ENCODE peak calls at places on chromosome 16, in ten cellular contexts. J is Ammon's horn, N is left ventricle myocardium superior, M is WTC11, V is DMS 273 treated with DMSO at 0.1 percent for 48 hours, U is A172, A is fibroblast of gingiva, C is IMR-90, S is Daoy, G is cardiac fibroblast. W is an unnamed sample.

GRCh38 chr16:19168173-19169080 is at the start of gene SYT17:
- DNase-seq in J (peak), N (peak), M (peak), V (no peak), U (no peak), A (no peak), C (no peak), S (peak), G (no peak), W (no peak)

GRCh38 chr16:63933841-63934240 is 1188.0 kb downstream of the CDH11 start:
- DNase-seq in J (no peak), N (no peak), M (no peak), V (no peak), U (no peak), A (no peak), C (no peak), S (no peak), G (no peak), W (no peak)

GRCh38 chr16:74601131-74601871 is 5.6 kb downstream of the GLG1 start:
- DNase-seq in J (no peak), N (no peak), M (no peak), V (no peak), U (no peak), A (no peak), C (no peak), S (peak), G (no peak), W (no peak)

GRCh38 chr16:84656557-84657130 is 8.3 kb downstream of the KLHL36 start:
- DNase-seq in J (no peak), N (no peak), M (no peak), V (no peak), U (no peak), A (no peak), C (no peak), S (no peak), G (no peak), W (no peak)

GRCh38 chr16:17474037-17474436 is 3.3 kb upstream of the XYLT1 start:
- DNase-seq in J (no peak), N (no peak), M (no peak), V (no peak), U (no peak), A (no peak), C (no peak), S (no peak), G (peak), W (no peak)

GRCh38 chr16:82042144-82042543 is 7.1 kb downstream of the HSD17B2 start:
- DNase-seq in J (no peak), N (no peak), M (no peak), V (no peak), U (no peak), A (no peak), C (no peak), S (peak), G (no peak), W (no peak)

GRCh38 chr16:79372504-79373184 is 227.9 kb downstream of the MAF start:
- DNase-seq in J (no peak), N (no peak), M (no peak), V (no peak), U (peak), A (no peak), C (no peak), S (peak), G (peak), W (peak)

GRCh38 chr16:66035096-66035495 is 331.4 kb upstream of the CDH5 start:
- DNase-seq in J (no peak), N (no peak), M (no peak), V (no peak), U (no peak), A (peak), C (no peak), S (no peak), G (no peak), W (no peak)

GRCh38 chr16:796296-797119 is 4.0 kb downstream of the GNG13 start:
- DNase-seq in J (no peak), N (no peak), M (no peak), V (no peak), U (no peak), A (no peak), C (no peak), S (no peak), G (no peak), W (no peak)

GRCh38 chr16:54060599-54061355 is 225.8 kb downstream of the IRX3 start:
- DNase-seq in J (no peak), N (no peak), M (no peak), V (no peak), U (no peak), A (no peak), C (no peak), S (no peak), G (no peak), W (no peak)

GRCh38 chr16:21336231-21336630 is 58.1 kb upstream of the CRYM start:
- DNase-seq in J (no peak), N (no peak), M (no peak), V (no peak), U (no peak), A (no peak), C (peak), S (no peak), G (peak), W (no peak)

GRCh38 chr16:22318690-22319358 is 21.6 kb downstream of the POLR3E start:
- DNase-seq in J (no peak), N (no peak), M (peak), V (no peak), U (peak), A (peak), C (peak), S (peak), G (peak), W (peak)

GRCh38 chr16:46996391-46996790 is 22.9 kb upstream of the DNAJA2 start:
- DNase-seq in J (no peak), N (no peak), M (peak), V (no peak), U (no peak), A (no peak), C (no peak), S (no peak), G (peak), W (no peak)

GRCh38 chr16:66154801-66155200 is 211.7 kb upstream of the CDH5 start:
- DNase-seq in J (peak), N (no peak), M (no peak), V (no peak), U (no peak), A (no peak), C (no peak), S (no peak), G (no peak), W (peak)

GRCh38 chr16:31410082-31410481 is 16.9 kb downstream of the ITGAD start:
- DNase-seq in J (no peak), N (no peak), M (no peak), V (no peak), U (no peak), A (no peak), C (no peak), S (no peak), G (no peak), W (no peak)

W was measured in brain microvascular endothelial cell.